ENCODE peak calls at places on chromosome 20, in nine cellular contexts. One of them, this sample, is unnamed.

GRCh38 chr20:64228751-64229518 is 26.6 kb upstream of the PCMTD2 start:
- DNase-seq in T-helper 2 cell: no peak
- DNase-seq in activated gamma-delta T cell treated with anti-CD3 and anti-CD28 coated beads, Interleukin-2, amount 50 U/mL, for 16 hours: no peak
- DNase-seq in upper lobe of right lung: no peak
- DNase-seq in heart left ventricle: peak; percentile 18
- DNase-seq in lung microvascular endothelial cell: no peak
- DNase-seq in AG04449: no peak
- DNase-seq in colonic mucosa: peak; percentile 48
- DNase-seq in cardiac fibroblast: no peak
- DNase-seq in this sample: no peak

GRCh38 chr20:51326241-51326819 is 216.2 kb downstream of the NFATC2 start:
- DNase-seq in T-helper 2 cell: peak; percentile 44
- DNase-seq in lung microvascular endothelial cell: peak; percentile 52
- DNase-seq in activated gamma-delta T cell treated with anti-CD3 and anti-CD28 coated beads, Interleukin-2, amount 50 U/mL, for 16 hours: peak; percentile 40
- DNase-seq in upper lobe of right lung: no peak
- DNase-seq in cardiac fibroblast: peak; percentile 58
- DNase-seq in heart left ventricle: no peak
- DNase-seq in AG04449: no peak
- DNase-seq in colonic mucosa: peak; percentile 24
- DNase-seq in this sample: peak; percentile 70

GRCh38 chr20:20463933-20464374 is 96.0 kb downstream of the INSM1 start:
- DNase-seq in AG04449: no peak
- DNase-seq in heart left ventricle: no peak
- DNase-seq in activated gamma-delta T cell treated with anti-CD3 and anti-CD28 coated beads, Interleukin-2, amount 50 U/mL, for 16 hours: no peak
- DNase-seq in colonic mucosa: no peak
- DNase-seq in upper lobe of right lung: no peak
- DNase-seq in T-helper 2 cell: no peak
- DNase-seq in lung microvascular endothelial cell: no peak
- DNase-seq in cardiac fibroblast: peak; percentile 28
- DNase-seq in this sample: no peak

GRCh38 chr20:28562510-28562898 is 2695.0 kb upstream of the DEFB115 start:
- DNase-seq in upper lobe of right lung: no peak
- DNase-seq in activated gamma-delta T cell treated with anti-CD3 and anti-CD28 coated beads, Interleukin-2, amount 50 U/mL, for 16 hours: no peak
- DNase-seq in lung microvascular endothelial cell: no peak
- DNase-seq in T-helper 2 cell: no peak
- DNase-seq in AG04449: peak; percentile 60
- DNase-seq in heart left ventricle: no peak
- DNase-seq in colonic mucosa: no peak
- DNase-seq in cardiac fibroblast: peak; percentile 91
- DNase-seq in this sample: no peak

GRCh38 chr20:58553166-58553696 is 38.0 kb upstream of the APCDD1L start:
- DNase-seq in activated gamma-delta T cell treated with anti-CD3 and anti-CD28 coated beads, Interleukin-2, amount 50 U/mL, for 16 hours: no peak
- DNase-seq in T-helper 2 cell: no peak
- DNase-seq in upper lobe of right lung: no peak
- DNase-seq in heart left ventricle: no peak
- DNase-seq in cardiac fibroblast: no peak
- DNase-seq in lung microvascular endothelial cell: no peak
- DNase-seq in colonic mucosa: no peak
- DNase-seq in AG04449: no peak
- DNase-seq in this sample: no peak

GRCh38 chr20:11952621-11953020 is 34.9 kb downstream of the BTBD3 start:
- DNase-seq in colonic mucosa: no peak
- DNase-seq in T-helper 2 cell: no peak
- DNase-seq in cardiac fibroblast: peak; percentile 30
- DNase-seq in heart left ventricle: no peak
- DNase-seq in activated gamma-delta T cell treated with anti-CD3 and anti-CD28 coated beads, Interleukin-2, amount 50 U/mL, for 16 hours: no peak
- DNase-seq in lung microvascular endothelial cell: no peak
- DNase-seq in AG04449: no peak
- DNase-seq in upper lobe of right lung: no peak
- DNase-seq in this sample: no peak

GRCh38 chr20:63972312-63973159 is 2.8 kb upstream of the ZNF512B start:
- DNase-seq in T-helper 2 cell: no peak
- DNase-seq in heart left ventricle: peak; percentile 35
- DNase-seq in upper lobe of right lung: no peak
- DNase-seq in colonic mucosa: no peak
- DNase-seq in activated gamma-delta T cell treated with anti-CD3 and anti-CD28 coated beads, Interleukin-2, amount 50 U/mL, for 16 hours: no peak
- DNase-seq in lung microvascular endothelial cell: peak; percentile 83
- DNase-seq in AG04449: no peak
- DNase-seq in cardiac fibroblast: peak; percentile 19
- DNase-seq in this sample: peak; percentile 77

GRCh38 chr20:40980106-40980827 is 48.4 kb upstream of the TOP1 start:
- DNase-seq in cardiac fibroblast: peak; percentile 47
- DNase-seq in lung microvascular endothelial cell: no peak
- DNase-seq in colonic mucosa: no peak
- DNase-seq in activated gamma-delta T cell treated with anti-CD3 and anti-CD28 coated beads, Interleukin-2, amount 50 U/mL, for 16 hours: no peak
- DNase-seq in T-helper 2 cell: no peak
- DNase-seq in AG04449: no peak
- DNase-seq in heart left ventricle: no peak
- DNase-seq in upper lobe of right lung: no peak
- DNase-seq in this sample: no peak

GRCh38 chr20:7497985-7498384 is 442.3 kb downstream of the HAO1 start:
- DNase-seq in T-helper 2 cell: no peak
- DNase-seq in lung microvascular endothelial cell: peak; percentile 97
- DNase-seq in colonic mucosa: no peak
- DNase-seq in upper lobe of right lung: no peak
- DNase-seq in AG04449: peak; percentile 9
- DNase-seq in heart left ventricle: no peak
- DNase-seq in activated gamma-delta T cell treated with anti-CD3 and anti-CD28 coated beads, Interleukin-2, amount 50 U/mL, for 16 hours: no peak
- DNase-seq in cardiac fibroblast: peak; percentile 93
- DNase-seq in this sample: peak; percentile 45

GRCh38 chr20:41497186-41497895 is 120.8 kb downstream of the CHD6 start:
- DNase-seq in upper lobe of right lung: no peak
- DNase-seq in colonic mucosa: no peak
- DNase-seq in cardiac fibroblast: no peak
- DNase-seq in AG04449: no peak
- DNase-seq in heart left ventricle: no peak
- DNase-seq in lung microvascular endothelial cell: no peak
- DNase-seq in T-helper 2 cell: no peak
- DNase-seq in activated gamma-delta T cell treated with anti-CD3 and anti-CD28 coated beads, Interleukin-2, amount 50 U/mL, for 16 hours: no peak
- DNase-seq in this sample: no peak

GRCh38 chr20:50356522-50356880 is 153.7 kb upstream of the PTPN1 start:
- DNase-seq in cardiac fibroblast: no peak
- DNase-seq in AG04449: no peak
- DNase-seq in heart left ventricle: no peak
- DNase-seq in T-helper 2 cell: no peak
- DNase-seq in upper lobe of right lung: no peak
- DNase-seq in activated gamma-delta T cell treated with anti-CD3 and anti-CD28 coated beads, Interleukin-2, amount 50 U/mL, for 16 hours: no peak
- DNase-seq in colonic mucosa: no peak
- DNase-seq in lung microvascular endothelial cell: no peak
- DNase-seq in this sample: no peak

GRCh38 chr20:32091888-32092346 is 17.6 kb upstream of the TM9SF4 start:
- DNase-seq in AG04449: peak; percentile 16
- DNase-seq in colonic mucosa: peak; percentile 75
- DNase-seq in lung microvascular endothelial cell: peak; percentile 81
- DNase-seq in cardiac fibroblast: peak; percentile 86
- DNase-seq in T-helper 2 cell: peak; percentile 73
- DNase-seq in activated gamma-delta T cell treated with anti-CD3 and anti-CD28 coated beads, Interleukin-2, amount 50 U/mL, for 16 hours: peak; percentile 59
- DNase-seq in upper lobe of right lung: peak; percentile 87
- DNase-seq in heart left ventricle: peak; percentile 75
- DNase-seq in this sample: peak; percentile 21

GRCh38 chr20:19275630-19276071 is 63.2 kb downstream of the SLC24A3 start:
- DNase-seq in heart left ventricle: peak; percentile 85
- DNase-seq in T-helper 2 cell: no peak
- DNase-seq in AG04449: no peak
- DNase-seq in activated gamma-delta T cell treated with anti-CD3 and anti-CD28 coated beads, Interleukin-2, amount 50 U/mL, for 16 hours: no peak
- DNase-seq in lung microvascular endothelial cell: no peak
- DNase-seq in upper lobe of right lung: peak; percentile 70
- DNase-seq in colonic mucosa: peak; percentile 79
- DNase-seq in cardiac fibroblast: peak; percentile 83
- DNase-seq in this sample: no peak

GRCh38 chr20:10596726-10597125 is 77.1 kb downstream of the JAG1 start:
- DNase-seq in upper lobe of right lung: no peak
- DNase-seq in activated gamma-delta T cell treated with anti-CD3 and anti-CD28 coated beads, Interleukin-2, amount 50 U/mL, for 16 hours: no peak
- DNase-seq in T-helper 2 cell: no peak
- DNase-seq in lung microvascular endothelial cell: peak; percentile 86
- DNase-seq in colonic mucosa: no peak
- DNase-seq in AG04449: peak; percentile 44
- DNase-seq in heart left ventricle: no peak
- DNase-seq in cardiac fibroblast: peak; percentile 90
- DNase-seq in this sample: peak; percentile 83

GRCh38 chr20:8154636-8155035 is 22.6 kb downstream of the PLCB1 start:
- DNase-seq in heart left ventricle: no peak
- DNase-seq in activated gamma-delta T cell treated with anti-CD3 and anti-CD28 coated beads, Interleukin-2, amount 50 U/mL, for 16 hours: no peak
- DNase-seq in T-helper 2 cell: peak; percentile 3
- DNase-seq in lung microvascular endothelial cell: no peak
- DNase-seq in AG04449: no peak
- DNase-seq in cardiac fibroblast: no peak
- DNase-seq in colonic mucosa: no peak
- DNase-seq in upper lobe of right lung: no peak
- DNase-seq in this sample: no peak

GRCh38 chr20:4763261-4763660 is 41.6 kb downstream of the PRND start:
- DNase-seq in upper lobe of right lung: no peak
- DNase-seq in colonic mucosa: no peak
- DNase-seq in lung microvascular endothelial cell: no peak
- DNase-seq in AG04449: no peak
- DNase-seq in heart left ventricle: no peak
- DNase-seq in T-helper 2 cell: no peak
- DNase-seq in activated gamma-delta T cell treated with anti-CD3 and anti-CD28 coated beads, Interleukin-2, amount 50 U/mL, for 16 hours: no peak
- DNase-seq in cardiac fibroblast: no peak
- DNase-seq in this sample: no peak

This sample was measured in dermis microvascular lymphatic vessel endothelial cell.